ENCODE peak calls at places on chromosomes 7 and 10, in six cellular contexts. One of them, this sample, is unnamed.
A peak's percentile ranks its signal among the peaks of the same experiment; 100 is the strongest.

GRCh38 chr10:118339096-118339495 is 3.0 kb downstream of the FAM204A start:
- DNase-seq in putamen: no peak
- DNase-seq in tibial artery: no peak
- DNase-seq in choroid plexus epithelial cell: no peak
- DNase-seq in lower leg skin: no peak
- DNase-seq in effector memory CD4-positive, alpha-beta T cell: no peak
- DNase-seq in this sample: no peak

GRCh38 chr7:50212666-50213621 is 91.6 kb upstream of the IKZF1 start:
- DNase-seq in lower leg skin: no peak
- DNase-seq in choroid plexus epithelial cell: no peak
- DNase-seq in effector memory CD4-positive, alpha-beta T cell: no peak
- DNase-seq in putamen: no peak
- DNase-seq in tibial artery: no peak
- DNase-seq in this sample: no peak

GRCh38 chr10:100999742-101000601 is at the start of gene LZTS2:
- DNase-seq in effector memory CD4-positive, alpha-beta T cell: no peak
- DNase-seq in tibial artery: peak; percentile 75
- DNase-seq in putamen: no peak
- DNase-seq in choroid plexus epithelial cell: no peak
- DNase-seq in lower leg skin: no peak
- DNase-seq in this sample: no peak

GRCh38 chr10:75019360-75019759 is 92.1 kb upstream of the SAMD8 start:
- DNase-seq in effector memory CD4-positive, alpha-beta T cell: no peak
- DNase-seq in putamen: peak; percentile 30
- DNase-seq in choroid plexus epithelial cell: peak; percentile 63
- DNase-seq in lower leg skin: no peak
- DNase-seq in tibial artery: no peak
- DNase-seq in this sample: no peak

GRCh38 chr10:132677096-132677904 is 108.6 kb downstream of the NKX6-2 start:
- DNase-seq in tibial artery: peak; percentile 53
- DNase-seq in putamen: no peak
- DNase-seq in lower leg skin: no peak
- DNase-seq in effector memory CD4-positive, alpha-beta T cell: no peak
- DNase-seq in choroid plexus epithelial cell: no peak
- DNase-seq in this sample: no peak

GRCh38 chr10:4093438-4093837 is 308.4 kb upstream of the KLF6 start:
- DNase-seq in effector memory CD4-positive, alpha-beta T cell: no peak
- DNase-seq in choroid plexus epithelial cell: no peak
- DNase-seq in putamen: no peak
- DNase-seq in lower leg skin: no peak
- DNase-seq in tibial artery: no peak
- DNase-seq in this sample: no peak

GRCh38 chr10:22250897-22251605 is 33.2 kb upstream of the EBLN1 start:
- DNase-seq in choroid plexus epithelial cell: peak; percentile 27
- DNase-seq in tibial artery: no peak
- DNase-seq in effector memory CD4-positive, alpha-beta T cell: no peak
- DNase-seq in putamen: peak; percentile 38
- DNase-seq in lower leg skin: no peak
- DNase-seq in this sample: no peak

GRCh38 chr7:4745265-4745919 is 30.0 kb upstream of the AP5Z1 start:
- DNase-seq in putamen: no peak
- DNase-seq in choroid plexus epithelial cell: no peak
- DNase-seq in tibial artery: no peak
- DNase-seq in effector memory CD4-positive, alpha-beta T cell: no peak
- DNase-seq in lower leg skin: no peak
- DNase-seq in this sample: no peak

GRCh38 chr7:46168671-46169383 is 247.8 kb upstream of the IGFBP3 start:
- DNase-seq in putamen: no peak
- DNase-seq in tibial artery: no peak
- DNase-seq in choroid plexus epithelial cell: no peak
- DNase-seq in lower leg skin: peak; percentile 76
- DNase-seq in effector memory CD4-positive, alpha-beta T cell: no peak
- DNase-seq in this sample: no peak

GRCh38 chr7:50564630-50565558 is at the start of gene DDC:
- DNase-seq in effector memory CD4-positive, alpha-beta T cell: no peak
- DNase-seq in lower leg skin: no peak
- DNase-seq in putamen: no peak
- DNase-seq in tibial artery: no peak
- DNase-seq in choroid plexus epithelial cell: no peak
- DNase-seq in this sample: no peak

GRCh38 chr7:95865716-95866371 is 93.5 kb downstream of the DYNC1I1 start:
- DNase-seq in tibial artery: no peak
- DNase-seq in lower leg skin: no peak
- DNase-seq in putamen: no peak
- DNase-seq in choroid plexus epithelial cell: peak; percentile 72
- DNase-seq in effector memory CD4-positive, alpha-beta T cell: no peak
- DNase-seq in this sample: no peak

GRCh38 chr7:128121731-128122576 is 90.7 kb upstream of the LRRC4 start:
- DNase-seq in choroid plexus epithelial cell: peak; percentile 26
- DNase-seq in tibial artery: peak; percentile 64
- DNase-seq in effector memory CD4-positive, alpha-beta T cell: no peak
- DNase-seq in lower leg skin: peak; percentile 13
- DNase-seq in putamen: no peak
- DNase-seq in this sample: no peak

This sample was measured in breast epithelium.